ENCODE peak calls at places on chromosome 15, in four cellular contexts. H is A549, Q is K562, I is HepG2. W is an unnamed sample.

GRCh38 chr15:34119291-34119690 is 17.4 kb downstream of the PGBD4 start:
- DNase-seq in H (no peak), Q (no peak), I (no peak), W (no peak)

GRCh38 chr15:35312355-35312754 is 227.3 kb upstream of the NANOGP8 start:
- DNase-seq in I (no peak), H (no peak), Q (no peak), W (no peak)

GRCh38 chr15:86103825-86104224 is 24.2 kb downstream of the AGBL1 start:
- DNase-seq in Q (no peak), I (no peak), H (no peak), W (no peak)

GRCh38 chr15:100275641-100276040 is 66.1 kb downstream of the ADAMTS17 start:
- DNase-seq in H (no peak), Q (no peak), I (no peak), W (no peak)

GRCh38 chr15:48719668-48720067 is 74.2 kb upstream of the FBN1 start:
- DNase-seq in I (no peak), Q (peak), H (no peak), W (no peak)

GRCh38 chr15:40420793-40421192 is 15.2 kb downstream of the IVD start:
- DNase-seq in Q (no peak), I (no peak), H (no peak), W (no peak)

GRCh38 chr15:80931721-80932609 is 57.7 kb downstream of the MESD start:
- DNase-seq in H (no peak), Q (no peak), I (no peak), W (no peak)

GRCh38 chr15:67884514-67885225 is 44.8 kb upstream of the RNU6-1 start:
- DNase-seq in I (peak), Q (peak), H (peak), W (peak)

GRCh38 chr15:31781261-31781660 is 249.1 kb upstream of the CHRNA7 start:
- DNase-seq in H (no peak), I (no peak), Q (no peak), W (no peak)

GRCh38 chr15:28006116-28006911 is 92.8 kb downstream of the OCA2 start:
- DNase-seq in H (no peak), Q (no peak), I (no peak), W (no peak)

GRCh38 chr15:77535845-77536244 is 96.9 kb downstream of the LINGO1 start:
- DNase-seq in I (no peak), Q (peak), H (no peak), W (peak)

DNA sequence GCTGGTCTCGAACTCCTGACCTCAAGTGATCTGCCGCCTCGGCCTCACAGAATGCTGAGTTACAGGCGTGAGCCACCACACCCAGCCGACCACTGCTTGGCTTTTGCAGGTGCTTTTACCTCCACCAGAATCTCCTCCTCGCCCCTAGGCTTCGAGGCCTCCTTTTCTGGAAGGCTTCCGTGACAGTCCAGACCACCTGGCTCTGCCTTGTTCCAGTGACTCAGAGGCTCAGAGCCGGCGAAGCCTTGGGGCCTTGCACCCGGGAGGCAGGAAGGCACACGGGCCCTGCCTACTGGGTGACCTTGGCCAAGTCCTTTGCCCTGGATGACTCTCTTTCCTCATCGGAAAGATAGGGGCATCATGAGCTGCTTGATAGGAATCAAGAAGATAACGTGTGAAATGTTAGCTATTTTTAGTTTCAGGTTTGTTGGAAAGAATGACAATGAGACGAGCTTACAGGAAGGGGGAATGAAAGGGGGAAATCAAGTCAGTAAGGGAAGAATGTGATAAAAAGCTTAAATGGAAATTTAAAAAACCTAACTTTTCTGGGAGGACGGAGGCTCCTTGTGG is 31.3 kb upstream of the FURIN start:
- DNase-seq in I (no peak), Q (no peak), H (no peak), W (no peak)
- TF ChIP-seq HMGXB4 in I (no peak), Q (no peak), H (no peak), W (no peak)

GRCh38 chr15:87712211-87712610 is 544.3 kb downstream of the NTRK3 start:
- DNase-seq in Q (no peak), I (no peak), H (no peak), W (no peak)
- TF ChIP-seq HMGXB4 in Q (no peak), I (no peak), H (no peak), W (no peak)

GRCh38 chr15:84099181-84099580 is 136.4 kb upstream of the GOLGA6L4 start:
- DNase-seq in Q (no peak), H (no peak), I (no peak), W (no peak)
- TF ChIP-seq HMGXB4 in Q (no peak), H (no peak), I (no peak), W (no peak)

GRCh38 chr15:75687486-75688277 is 25.0 kb downstream of the CSPG4 start:
- DNase-seq in I (no peak), H (no peak), Q (no peak), W (no peak)
- TF ChIP-seq HMGXB4 in I (no peak), H (no peak), Q (no peak), W (no peak)

GRCh38 chr15:91444656-91445055 is 344.6 kb downstream of the SV2B start:
- DNase-seq in H (no peak), Q (no peak), I (no peak), W (no peak)

GRCh38 chr15:91448245-91448644 is 348.2 kb downstream of the SV2B start:
- DNase-seq in Q (no peak), H (no peak), I (no peak), W (no peak)

DNA sequence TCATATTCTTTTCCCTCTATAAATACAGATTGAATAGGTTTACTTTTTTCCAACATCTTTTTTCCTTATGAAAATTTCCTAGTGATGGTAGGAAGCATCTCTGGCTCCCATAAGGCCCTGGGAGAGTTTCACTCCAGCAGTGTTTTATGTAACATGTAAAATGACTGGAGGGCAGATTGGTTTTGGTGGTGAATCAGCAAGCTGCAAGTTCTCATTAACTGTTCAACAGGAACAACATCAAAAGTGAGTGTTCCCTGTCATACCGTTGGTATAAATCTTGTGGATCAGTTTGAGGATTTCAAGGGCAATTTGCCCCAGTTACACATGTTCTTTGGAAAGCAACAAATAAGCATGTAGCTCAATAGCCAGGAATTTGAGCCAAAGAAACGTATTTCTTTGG is 345.6 kb downstream of the SV2B start:
- DNase-seq in Q (no peak), H (no peak), I (no peak), W (no peak)
- TF ChIP-seq HMGXB4 in Q (no peak), H (no peak), I (no peak), W (no peak)

GRCh38 chr15:70629735-70630273 is 133.6 kb downstream of the UACA start:
- DNase-seq in H (no peak), Q (no peak), I (no peak), W (no peak)

GRCh38 chr15:70628542-70628941 is 134.8 kb downstream of the UACA start:
- DNase-seq in I (no peak), Q (peak), H (no peak), W (no peak)

GRCh38 chr15:70627322-70627721 is 136.0 kb downstream of the UACA start:
- DNase-seq in H (no peak), Q (no peak), I (no peak), W (no peak)

GRCh38 chr15:70627734-70628541 is 135.4 kb downstream of the UACA start:
- DNase-seq in I (no peak), H (no peak), Q (no peak), W (peak)

DNA sequence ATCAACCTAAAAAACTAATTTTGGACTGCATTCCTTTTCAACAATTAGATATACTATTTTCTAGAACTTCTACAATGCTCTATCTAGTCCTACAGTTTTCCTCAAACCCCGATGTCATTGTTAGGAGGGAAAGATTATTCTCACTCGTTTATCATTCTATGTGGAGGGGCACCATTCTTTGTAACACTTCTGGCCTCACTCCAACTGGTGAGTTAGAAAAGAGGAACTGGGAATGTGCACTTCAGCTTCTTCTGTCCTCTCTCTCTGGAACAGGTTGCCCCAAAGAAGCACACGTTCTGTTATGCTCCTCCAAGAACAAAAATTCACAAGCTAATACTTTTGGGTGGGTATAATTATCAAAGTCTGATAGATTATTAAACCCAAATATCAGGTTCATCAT is 137.9 kb downstream of the UACA start:
- DNase-seq in H (no peak), I (no peak), Q (no peak), W (no peak)
- TF ChIP-seq HMGXB4 in H (no peak), I (no peak), Q (no peak), W (no peak)

DNA sequence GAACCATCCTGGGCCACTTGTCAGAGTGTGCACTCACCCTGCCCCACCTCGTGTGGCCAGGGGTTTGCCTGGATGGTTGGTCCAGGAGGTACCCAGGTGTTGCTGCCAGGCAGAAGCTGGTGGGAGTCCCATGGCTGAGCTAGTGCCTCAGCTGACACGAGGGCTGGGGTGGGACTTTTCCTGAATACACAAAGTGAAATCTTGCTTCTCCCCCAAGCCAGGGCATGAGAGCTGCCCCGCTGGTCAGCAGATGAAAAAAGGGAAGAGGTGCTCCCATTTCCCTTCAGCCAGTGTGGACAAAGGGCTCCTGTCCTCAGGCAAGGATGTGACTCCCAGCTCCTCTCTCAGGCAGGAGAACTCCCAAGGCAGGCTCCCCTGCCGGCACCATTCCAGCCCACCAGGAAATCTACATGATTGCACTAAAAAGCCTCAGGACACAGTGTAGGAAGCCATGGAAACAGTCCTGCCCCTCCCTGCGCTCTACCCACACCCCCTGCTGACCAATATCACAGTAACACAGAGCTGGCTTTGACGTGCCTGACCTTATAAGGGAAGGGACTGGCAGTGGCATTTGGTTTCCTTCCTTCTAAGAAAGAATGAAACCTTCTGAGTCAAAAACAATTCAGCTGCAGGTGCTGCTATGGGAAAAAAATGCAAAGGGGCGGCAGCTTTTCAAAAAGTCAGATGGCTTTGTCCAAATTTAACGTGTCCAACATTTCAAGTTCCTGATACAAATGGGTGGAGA is 33.9 kb downstream of the MYO5C start:
- DNase-seq in Q (no peak), I (no peak), H (peak), W (peak)
- TF ChIP-seq HMGXB4 in Q (no peak), I (no peak), H (no peak), W (no peak)